ENCODE peak calls at places on chromosomes 13 and 19, in four cellular contexts. One of them, this sample, is unnamed.

GRCh38 chr13:73334459-73334858 is 275.7 kb downstream of the KLF5 start:
- DNase-seq in AG20443: no peak
- DNase-seq in NCI-H1930: no peak
- DNase-seq in COLO829: no peak
- DNase-seq in this sample: no peak

GRCh38 chr19:4955274-4955673 is 13.6 kb upstream of the KDM4B start:
- DNase-seq in COLO829: no peak
- DNase-seq in NCI-H1930: no peak
- DNase-seq in AG20443: no peak
- DNase-seq in this sample: no peak

GRCh38 chr19:38020331-38020730 is 113.3 kb downstream of the SIPA1L3 start:
- DNase-seq in AG20443: no peak
- DNase-seq in COLO829: no peak
- DNase-seq in NCI-H1930: no peak
- DNase-seq in this sample: no peak

GRCh38 chr13:67369895-67370660 is 139.9 kb upstream of the PCDH9 start:
- DNase-seq in NCI-H1930: no peak
- DNase-seq in AG20443: peak
- DNase-seq in COLO829: no peak
- DNase-seq in this sample: no peak

GRCh38 chr13:25267715-25268114 is 19.6 kb downstream of the MTMR6 start:
- DNase-seq in AG20443: no peak
- DNase-seq in NCI-H1930: no peak
- DNase-seq in COLO829: no peak
- DNase-seq in this sample: no peak

GRCh38 chr13:21458457-21458815 is 667 bp downstream of the ZDHHC20 start:
- DNase-seq in NCI-H1930: peak
- DNase-seq in COLO829: peak
- DNase-seq in AG20443: peak
- DNase-seq in this sample: peak

GRCh38 chr19:16033721-16034120 is 42.6 kb upstream of the TPM4 start:
- DNase-seq in COLO829: no peak
- DNase-seq in NCI-H1930: no peak
- DNase-seq in AG20443: no peak
- DNase-seq in this sample: no peak

GRCh38 chr13:91247768-91248167 is 99.7 kb upstream of the MIR17HG start:
- DNase-seq in AG20443: no peak
- DNase-seq in COLO829: peak
- DNase-seq in NCI-H1930: no peak
- DNase-seq in this sample: no peak

GRCh38 chr19:18437481-18438330 is at the start of gene ISYNA1:
- DNase-seq in COLO829: peak
- DNase-seq in NCI-H1930: peak
- DNase-seq in AG20443: peak
- DNase-seq in this sample: peak

GRCh38 chr13:113860579-113861432 is 3.1 kb downstream of the GAS6 start:
- DNase-seq in COLO829: no peak
- DNase-seq in NCI-H1930: no peak
- DNase-seq in AG20443: no peak
- DNase-seq in this sample: no peak

GRCh38 chr19:58579473-58580142 is 6.5 kb upstream of the MZF1 start:
- DNase-seq in AG20443: no peak
- DNase-seq in NCI-H1930: no peak
- DNase-seq in COLO829: no peak
- DNase-seq in this sample: no peak

GRCh38 chr19:1942934-1943555 is 2.1 kb downstream of the CSNK1G2 start:
- DNase-seq in AG20443: no peak
- DNase-seq in NCI-H1930: no peak
- DNase-seq in COLO829: no peak
- DNase-seq in this sample: no peak

This sample was measured in T-helper 22 cell.